ENCODE peak calls at places on chromosomes 13 and 19, in five cellular contexts. K is GM03348; D is right lobe of liver; I is stimulated activated CD8-positive, alpha-beta memory T cell treated with anti-CD3 and anti-CD28 coated beads, Interleukin-15, amount 100 ng/mL, for 4 hours; J is stimulated activated CD4-positive, alpha-beta T cell treated with anti-CD3 and anti-CD28 coated beads, Interleukin-2, amount 100 ng/mL, for 48 hours. X is an unnamed sample.

GRCh38 chr13:23086951-23087350 is 93.8 kb upstream of the SGCG start:
- DNase-seq in I (no peak), D (no peak), J (no peak), K (no peak), X (no peak)

GRCh38 chr13:69199664-69200063 is 908.0 kb upstream of the ATXN8OS start:
- DNase-seq in I (no peak), J (no peak), D (no peak), K (no peak), X (no peak)

GRCh38 chr19:47545061-47545948 is 27.6 kb downstream of the ZNF541 start:
- DNase-seq in D (no peak), K (peak; percentile 47), J (no peak), I (no peak), X (no peak)

GRCh38 chr13:112892759-112893569 is 76.0 kb upstream of the MCF2L start:
- DNase-seq in K (no peak), I (no peak), J (no peak), D (peak; percentile 77), X (peak; percentile 93)

GRCh38 chr13:113664751-113665581 is 2.1 kb upstream of the GRK1 start:
- DNase-seq in I (no peak), J (no peak), K (no peak), D (peak; percentile 26), X (peak; percentile 41)

GRCh38 chr19:2841858-2842574 is 741 bp downstream of the ZNF555 start:
- DNase-seq in I (no peak), K (peak; percentile 51), J (no peak), D (no peak), X (no peak)

GRCh38 chr13:77687799-77688198 is 9.7 kb upstream of the SLAIN1 start:
- DNase-seq in I (no peak), D (no peak), K (no peak), J (no peak), X (no peak)

GRCh38 chr19:19115954-19116353 is 22.3 kb downstream of the TMEM161A start:
- DNase-seq in K (peak; percentile 41), I (no peak), D (peak; percentile 73), J (peak; percentile 64), X (no peak)

GRCh38 chr19:4258181-4258580 is 11.3 kb downstream of the YJU2 start:
- DNase-seq in J (no peak), I (no peak), K (no peak), D (no peak), X (no peak)

GRCh38 chr13:28582225-28582891 is 76.6 kb upstream of the POMP start:
- DNase-seq in J (no peak), K (no peak), D (no peak), I (no peak), X (no peak)

GRCh38 chr13:25406377-25406776 is 34.6 kb downstream of the ATP8A2 start:
- DNase-seq in D (no peak), I (no peak), J (no peak), K (no peak), X (no peak)

GRCh38 chr19:35213678-35214632 is 14.6 kb downstream of the FAM187B start:
- DNase-seq in D (peak; percentile 59), K (no peak), I (peak; percentile 71), J (peak; percentile 69), X (peak; percentile 84)